ENCODE peak calls at places on chromosomes 13 and 19, in seven cellular contexts. X is Peyer's patch, Z is keratinocyte, A is kidney, V is A549, U is left ventricle myocardium inferior, L is astrocyte of the spinal cord. O is an unnamed sample.

GRCh38 chr19:48530044-48530720 is 18.5 kb upstream of the LMTK3 start:
- DNase-seq in X (no peak), L (no peak), U (no peak), Z (no peak), A (no peak), V (no peak), O (no peak)

GRCh38 chr13:75760182-75760981 is 124.3 kb downstream of the LMO7 start:
- DNase-seq in Z (no peak), A (peak; percentile 33), X (peak; percentile 82), U (no peak), L (no peak), V (peak; percentile 75), O (no peak)

GRCh38 chr19:57583104-57583520 is 833 bp upstream of the ZIK1 start:
- DNase-seq in Z (no peak), A (peak; percentile 72), V (no peak), X (no peak), U (peak; percentile 12), L (no peak), O (no peak)

GRCh38 chr13:28026508-28026907 is 38.0 kb upstream of the URAD start:
- DNase-seq in U (no peak), Z (no peak), V (no peak), L (no peak), X (no peak), A (no peak), O (no peak)

GRCh38 chr19:17125728-17126677 is 50.4 kb downstream of the MYO9B start:
- DNase-seq in Z (no peak), A (peak; percentile 79), U (peak; percentile 62), L (no peak), V (no peak), X (peak; percentile 91), O (peak; percentile 51)

GRCh38 chr13:63605403-63605802 is 2189.8 kb upstream of the PCDH20 start:
- DNase-seq in V (no peak), U (no peak), X (no peak), L (no peak), A (no peak), Z (no peak), O (no peak)

GRCh38 chr19:30457484-30457883 is 85.3 kb downstream of the ZNF536 start:
- DNase-seq in L (no peak), V (no peak), Z (no peak), A (no peak), U (no peak), X (no peak), O (no peak)

GRCh38 chr13:31697290-31697689 is 42.0 kb upstream of the RXFP2 start:
- DNase-seq in Z (no peak), L (no peak), V (no peak), X (no peak), U (no peak), A (no peak), O (no peak)

GRCh38 chr19:46218160-46218559 is 11.4 kb upstream of the IGFL1 start:
- DNase-seq in X (no peak), L (peak; percentile 29), U (no peak), A (peak; percentile 18), V (peak; percentile 56), Z (no peak), O (no peak)

GRCh38 chr19:10027158-10027997 is 14.1 kb downstream of the RDH8 start:
- DNase-seq in V (peak; percentile 89), L (peak; percentile 90), X (peak; percentile 95), Z (peak; percentile 79), A (peak; percentile 98), U (peak; percentile 97), O (peak; percentile 70)

GRCh38 chr13:77918391-77919261 is at the start of gene EDNRB:
- DNase-seq in U (peak; percentile 59), V (no peak), Z (no peak), L (peak; percentile 43), A (peak; percentile 80), X (peak; percentile 51), O (no peak)

GRCh38 chr13:66171821-66172220 is 1058.3 kb downstream of the PCDH9 start:
- DNase-seq in L (no peak), Z (no peak), A (no peak), U (no peak), V (no peak), X (no peak), O (no peak)

GRCh38 chr19:3544742-3545668 is 6.0 kb downstream of the TEKTIP1 start:
- DNase-seq in Z (peak; percentile 67), L (peak; percentile 51), A (peak; percentile 84), U (peak; percentile 71), V (peak; percentile 63), X (peak; percentile 86), O (peak; percentile 84)

GRCh38 chr13:42110410-42111155 is 62.1 kb downstream of the DGKH start:
- DNase-seq in U (no peak), V (peak; percentile 63), L (peak; percentile 84), X (no peak), A (no peak), Z (peak; percentile 28), O (no peak)

GRCh38 chr13:48859168-48860105 is 116.3 kb upstream of the FNDC3A start:
- DNase-seq in V (no peak), U (no peak), L (no peak), A (no peak), X (peak; percentile 60), Z (no peak), O (no peak)

GRCh38 chr13:28620011-28620830 is 38.7 kb upstream of the POMP start:
- DNase-seq in V (no peak), U (no peak), A (no peak), X (no peak), L (no peak), Z (no peak), O (no peak)

GRCh38 chr19:47356900-47357299 is 7.8 kb downstream of the DHX34 start:
- DNase-seq in U (no peak), V (no peak), L (no peak), A (no peak), Z (no peak), X (no peak), O (no peak)

GRCh38 chr13:41152005-41152404 is 19.4 kb upstream of the KBTBD6 start:
- DNase-seq in L (no peak), V (no peak), Z (no peak), X (no peak), A (no peak), U (no peak), O (no peak)

GRCh38 chr19:48510421-48511268 is 990 bp downstream of the LMTK3 start:
- DNase-seq in A (peak; percentile 89), Z (no peak), L (peak; percentile 33), X (peak; percentile 85), U (peak; percentile 64), V (peak; percentile 77), O (peak; percentile 51)

GRCh38 chr13:21478881-21479808 is 20.0 kb upstream of the ZDHHC20 start:
- DNase-seq in Z (no peak), U (no peak), X (peak; percentile 75), L (peak; percentile 82), V (peak; percentile 71), A (no peak), O (no peak)

GRCh38 chr19:768424-768823 is 17.5 kb downstream of the MISP start:
- DNase-seq in Z (no peak), A (no peak), X (no peak), V (peak; percentile 70), U (no peak), L (peak; percentile 89), O (no peak)

GRCh38 chr13:111153279-111153976 is 38.3 kb downstream of the ARHGEF7 start:
- DNase-seq in L (peak; percentile 95), Z (peak; percentile 15), X (peak; percentile 96), U (peak; percentile 94), A (peak; percentile 97), V (peak; percentile 90), O (peak; percentile 98)
- TF ChIP-seq CTCF in L (peak; percentile 20), Z (peak; percentile 1), X (no peak), U (peak; percentile 28), A (no peak), V (no peak), O (no peak)

DNA sequence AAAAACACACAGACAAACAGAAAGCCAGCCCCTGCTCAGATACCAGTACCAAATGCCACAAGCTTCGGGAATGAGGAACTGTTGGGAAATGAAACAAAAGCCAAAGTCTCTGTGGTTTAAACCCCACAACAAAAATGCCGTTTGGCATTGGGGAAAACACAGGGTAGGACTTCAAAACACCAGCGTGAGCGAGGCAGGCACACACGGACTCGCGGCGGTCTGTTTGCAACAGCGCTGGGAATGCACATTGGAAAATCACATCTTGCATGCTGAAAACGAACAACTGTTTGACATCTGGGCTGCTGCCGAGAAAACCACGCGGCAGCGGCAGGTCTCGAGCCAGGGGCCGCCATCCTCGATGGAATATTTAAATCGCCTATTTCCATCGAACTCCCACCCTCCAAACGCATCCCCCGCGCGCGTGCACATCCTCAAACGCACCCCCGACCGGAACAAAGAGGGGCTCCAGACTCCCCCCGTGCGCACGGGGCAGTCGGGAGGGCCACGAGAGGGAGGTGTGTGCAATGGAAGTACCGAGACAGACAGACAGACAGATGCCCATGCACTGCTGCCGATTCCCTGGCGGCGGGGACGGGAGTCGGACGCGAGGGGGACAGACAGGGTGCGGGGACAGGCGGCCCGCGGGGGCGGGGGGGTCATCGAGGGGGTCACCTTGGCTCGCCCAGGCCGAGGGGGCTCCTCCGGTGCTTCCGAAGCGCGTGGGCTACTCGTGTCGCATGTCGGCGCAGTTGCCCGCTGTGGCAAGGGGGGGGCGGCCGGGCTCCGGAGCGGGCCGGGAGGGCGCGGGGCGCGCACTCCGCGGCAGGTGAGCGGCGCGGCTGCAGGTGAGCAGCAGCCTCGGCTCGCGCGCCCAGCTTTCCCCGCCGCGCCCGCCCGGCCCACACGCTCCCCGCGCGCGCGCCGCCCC is at the start of gene GPR12:
- DNase-seq in A (no peak), U (no peak), X (no peak), L (peak; percentile 1), V (no peak), Z (no peak), O (no peak)
- TF ChIP-seq CTCF in A (no peak), U (peak; percentile 8), X (no peak), L (no peak), V (no peak), Z (no peak), O (no peak)

GRCh38 chr13:51935326-51936171 is 73.8 kb downstream of the CCDC70 start:
- DNase-seq in Z (no peak), U (no peak), X (no peak), A (no peak), V (peak; percentile 29), L (no peak), O (no peak)
- TF ChIP-seq CTCF in Z (peak; percentile 28), U (peak; percentile 55), X (no peak), A (peak; percentile 14), V (peak; percentile 17), L (peak; percentile 26), O (no peak)

GRCh38 chr13:113153810-113154748 is 4.4 kb upstream of the PROZ start:
- DNase-seq in X (peak; percentile 83), U (peak; percentile 81), L (peak; percentile 64), A (peak; percentile 95), Z (no peak), V (peak; percentile 70), O (peak; percentile 50)

GRCh38 chr13:113150545-113151365 is 7.7 kb upstream of the PROZ start:
- DNase-seq in V (no peak), U (no peak), X (no peak), A (peak; percentile 56), Z (no peak), L (no peak), O (no peak)

GRCh38 chr13:113155201-113155600 is 3.2 kb upstream of the PROZ start:
- DNase-seq in U (no peak), Z (no peak), X (no peak), L (no peak), A (no peak), V (no peak), O (no peak)

GRCh38 chr13:113151745-113152707 is 6.4 kb upstream of the PROZ start:
- DNase-seq in Z (no peak), U (no peak), X (no peak), A (peak; percentile 77), L (peak; percentile 68), V (no peak), O (no peak)

GRCh38 chr13:113152894-113153809 is 5.3 kb upstream of the PROZ start:
- DNase-seq in V (peak; percentile 10), U (peak; percentile 48), A (peak; percentile 89), Z (no peak), L (peak; percentile 2), X (peak; percentile 59), O (peak; percentile 41)
- TF ChIP-seq CTCF in V (no peak), U (no peak), A (no peak), Z (no peak), L (no peak), X (no peak), O (no peak)

O was measured in activated B cell treated with CpG ODN at 0.5 μM for 24 hours.